ENCODE peak calls at places on chromosomes 4 and X, in ten cellular contexts. One of them, this sample, is unnamed.

GRCh38 chr4:156939801-156940200 is 31.8 kb downstream of the PDGFC start:
- DNase-seq in tibial nerve: no peak
- DNase-seq in astrocyte: no peak
- DNase-seq in PC-9: no peak
- DNase-seq in esophagus squamous epithelium: no peak
- DNase-seq in mucosa of descending colon: no peak
- DNase-seq in GM20000: no peak
- DNase-seq in ascending aorta: no peak
- DNase-seq in fibroblast of mammary gland: peak
- DNase-seq in hepatocyte: no peak
- DNase-seq in this sample: no peak

GRCh38 chr4:89296399-89296798 is 11.2 kb downstream of the GPRIN3 start:
- DNase-seq in tibial nerve: no peak
- DNase-seq in astrocyte: no peak
- DNase-seq in PC-9: no peak
- DNase-seq in esophagus squamous epithelium: no peak
- DNase-seq in mucosa of descending colon: no peak
- DNase-seq in GM20000: no peak
- DNase-seq in ascending aorta: no peak
- DNase-seq in fibroblast of mammary gland: no peak
- DNase-seq in hepatocyte: peak
- DNase-seq in this sample: no peak

GRCh38 chr4:16243285-16243684 is 17.0 kb upstream of the TAPT1 start:
- DNase-seq in tibial nerve: no peak
- DNase-seq in astrocyte: no peak
- DNase-seq in PC-9: no peak
- DNase-seq in esophagus squamous epithelium: no peak
- DNase-seq in mucosa of descending colon: no peak
- DNase-seq in GM20000: no peak
- DNase-seq in ascending aorta: no peak
- DNase-seq in fibroblast of mammary gland: no peak
- DNase-seq in hepatocyte: no peak
- DNase-seq in this sample: no peak

GRCh38 chr4:6824772-6825402 is 42.4 kb downstream of the KIAA0232 start:
- DNase-seq in tibial nerve: no peak
- DNase-seq in astrocyte: no peak
- DNase-seq in PC-9: no peak
- DNase-seq in esophagus squamous epithelium: no peak
- DNase-seq in mucosa of descending colon: no peak
- DNase-seq in GM20000: no peak
- DNase-seq in ascending aorta: no peak
- DNase-seq in fibroblast of mammary gland: no peak
- DNase-seq in hepatocyte: no peak
- DNase-seq in this sample: no peak

GRCh38 chrX:24424948-24425347 is 40.1 kb upstream of the PDK3 start:
- DNase-seq in tibial nerve: peak
- DNase-seq in astrocyte: peak
- DNase-seq in PC-9: no peak
- DNase-seq in esophagus squamous epithelium: no peak
- DNase-seq in mucosa of descending colon: no peak
- DNase-seq in GM20000: no peak
- DNase-seq in ascending aorta: peak
- DNase-seq in fibroblast of mammary gland: peak
- DNase-seq in hepatocyte: peak
- DNase-seq in this sample: no peak

GRCh38 chrX:7083021-7083420 is 64.5 kb upstream of the STS start:
- DNase-seq in tibial nerve: no peak
- DNase-seq in astrocyte: no peak
- DNase-seq in PC-9: no peak
- DNase-seq in esophagus squamous epithelium: no peak
- DNase-seq in mucosa of descending colon: no peak
- DNase-seq in GM20000: no peak
- DNase-seq in ascending aorta: no peak
- DNase-seq in fibroblast of mammary gland: no peak
- DNase-seq in hepatocyte: no peak
- DNase-seq in this sample: no peak

GRCh38 chrX:154488336-154489075 is 1.9 kb downstream of the SLC10A3 start:
- DNase-seq in tibial nerve: no peak
- DNase-seq in astrocyte: no peak
- DNase-seq in PC-9: no peak
- DNase-seq in esophagus squamous epithelium: no peak
- DNase-seq in mucosa of descending colon: no peak
- DNase-seq in GM20000: no peak
- DNase-seq in ascending aorta: no peak
- DNase-seq in fibroblast of mammary gland: no peak
- DNase-seq in hepatocyte: no peak
- DNase-seq in this sample: no peak

GRCh38 chr4:53622739-53623151 is 31.5 kb upstream of the LNX1 start:
- DNase-seq in tibial nerve: no peak
- DNase-seq in astrocyte: peak
- DNase-seq in PC-9: no peak
- DNase-seq in esophagus squamous epithelium: no peak
- DNase-seq in mucosa of descending colon: no peak
- DNase-seq in GM20000: no peak
- DNase-seq in ascending aorta: no peak
- DNase-seq in fibroblast of mammary gland: peak
- DNase-seq in hepatocyte: peak
- DNase-seq in this sample: no peak

GRCh38 chr4:72666910-72667309 is 97.9 kb upstream of the ADAMTS3 start:
- DNase-seq in tibial nerve: no peak
- DNase-seq in astrocyte: no peak
- DNase-seq in PC-9: no peak
- DNase-seq in esophagus squamous epithelium: no peak
- DNase-seq in mucosa of descending colon: peak
- DNase-seq in GM20000: no peak
- DNase-seq in ascending aorta: no peak
- DNase-seq in fibroblast of mammary gland: no peak
- DNase-seq in hepatocyte: no peak
- DNase-seq in this sample: no peak

GRCh38 chr4:154779362-154779947 is 1.6 kb upstream of the RBM46 start:
- DNase-seq in tibial nerve: no peak
- DNase-seq in astrocyte: peak
- DNase-seq in PC-9: no peak
- DNase-seq in esophagus squamous epithelium: no peak
- DNase-seq in mucosa of descending colon: no peak
- DNase-seq in GM20000: peak
- DNase-seq in ascending aorta: no peak
- DNase-seq in fibroblast of mammary gland: peak
- DNase-seq in hepatocyte: peak
- DNase-seq in this sample: no peak

GRCh38 chrX:2541603-2542002 is 40.8 kb upstream of the DHRSX start:
- DNase-seq in tibial nerve: no peak
- DNase-seq in astrocyte: no peak
- DNase-seq in PC-9: no peak
- DNase-seq in esophagus squamous epithelium: no peak
- DNase-seq in mucosa of descending colon: no peak
- DNase-seq in GM20000: no peak
- DNase-seq in ascending aorta: no peak
- DNase-seq in fibroblast of mammary gland: no peak
- DNase-seq in hepatocyte: no peak
- DNase-seq in this sample: no peak

GRCh38 chr4:139921551-139922184 is 232.3 kb downstream of the MAML3 start:
- DNase-seq in tibial nerve: no peak
- DNase-seq in astrocyte: no peak
- DNase-seq in PC-9: no peak
- DNase-seq in esophagus squamous epithelium: no peak
- DNase-seq in mucosa of descending colon: no peak
- DNase-seq in GM20000: no peak
- DNase-seq in ascending aorta: no peak
- DNase-seq in fibroblast of mammary gland: no peak
- DNase-seq in hepatocyte: no peak
- DNase-seq in this sample: no peak

GRCh38 chr4:165461176-165461835 is 82.5 kb downstream of the CPE start:
- DNase-seq in tibial nerve: no peak
- DNase-seq in astrocyte: peak
- DNase-seq in PC-9: no peak
- DNase-seq in esophagus squamous epithelium: no peak
- DNase-seq in mucosa of descending colon: no peak
- DNase-seq in GM20000: no peak
- DNase-seq in ascending aorta: no peak
- DNase-seq in fibroblast of mammary gland: peak
- DNase-seq in hepatocyte: peak
- DNase-seq in this sample: no peak

GRCh38 chrX:8689473-8689872 is 42.5 kb downstream of the ANOS1 start:
- DNase-seq in tibial nerve: no peak
- DNase-seq in astrocyte: no peak
- DNase-seq in PC-9: no peak
- DNase-seq in esophagus squamous epithelium: no peak
- DNase-seq in mucosa of descending colon: no peak
- DNase-seq in GM20000: no peak
- DNase-seq in ascending aorta: no peak
- DNase-seq in fibroblast of mammary gland: no peak
- DNase-seq in hepatocyte: no peak
- DNase-seq in this sample: no peak

GRCh38 chr4:182944484-182945227 is 27.5 kb upstream of the DCTD start:
- DNase-seq in tibial nerve: no peak
- DNase-seq in astrocyte: no peak
- DNase-seq in PC-9: no peak
- DNase-seq in esophagus squamous epithelium: no peak
- DNase-seq in mucosa of descending colon: no peak
- DNase-seq in GM20000: no peak
- DNase-seq in ascending aorta: no peak
- DNase-seq in fibroblast of mammary gland: no peak
- DNase-seq in hepatocyte: no peak
- DNase-seq in this sample: no peak

GRCh38 chr4:148044889-148045352 is 313.0 kb downstream of the ARHGAP10 start:
- DNase-seq in tibial nerve: no peak
- DNase-seq in astrocyte: no peak
- DNase-seq in PC-9: no peak
- DNase-seq in esophagus squamous epithelium: no peak
- DNase-seq in mucosa of descending colon: no peak
- DNase-seq in GM20000: peak
- DNase-seq in ascending aorta: no peak
- DNase-seq in fibroblast of mammary gland: no peak
- DNase-seq in hepatocyte: no peak
- DNase-seq in this sample: peak
- TF ChIP-seq CTCF in tibial nerve: no peak
- TF ChIP-seq CTCF in astrocyte: no peak
- TF ChIP-seq CTCF in PC-9: no peak
- TF ChIP-seq CTCF in esophagus squamous epithelium: no peak
- TF ChIP-seq CTCF in mucosa of descending colon: no peak
- TF ChIP-seq CTCF in GM20000: no peak
- TF ChIP-seq CTCF in ascending aorta: no peak
- TF ChIP-seq CTCF in fibroblast of mammary gland: peak
- TF ChIP-seq CTCF in hepatocyte: peak
- TF ChIP-seq CTCF in this sample: peak

DNA sequence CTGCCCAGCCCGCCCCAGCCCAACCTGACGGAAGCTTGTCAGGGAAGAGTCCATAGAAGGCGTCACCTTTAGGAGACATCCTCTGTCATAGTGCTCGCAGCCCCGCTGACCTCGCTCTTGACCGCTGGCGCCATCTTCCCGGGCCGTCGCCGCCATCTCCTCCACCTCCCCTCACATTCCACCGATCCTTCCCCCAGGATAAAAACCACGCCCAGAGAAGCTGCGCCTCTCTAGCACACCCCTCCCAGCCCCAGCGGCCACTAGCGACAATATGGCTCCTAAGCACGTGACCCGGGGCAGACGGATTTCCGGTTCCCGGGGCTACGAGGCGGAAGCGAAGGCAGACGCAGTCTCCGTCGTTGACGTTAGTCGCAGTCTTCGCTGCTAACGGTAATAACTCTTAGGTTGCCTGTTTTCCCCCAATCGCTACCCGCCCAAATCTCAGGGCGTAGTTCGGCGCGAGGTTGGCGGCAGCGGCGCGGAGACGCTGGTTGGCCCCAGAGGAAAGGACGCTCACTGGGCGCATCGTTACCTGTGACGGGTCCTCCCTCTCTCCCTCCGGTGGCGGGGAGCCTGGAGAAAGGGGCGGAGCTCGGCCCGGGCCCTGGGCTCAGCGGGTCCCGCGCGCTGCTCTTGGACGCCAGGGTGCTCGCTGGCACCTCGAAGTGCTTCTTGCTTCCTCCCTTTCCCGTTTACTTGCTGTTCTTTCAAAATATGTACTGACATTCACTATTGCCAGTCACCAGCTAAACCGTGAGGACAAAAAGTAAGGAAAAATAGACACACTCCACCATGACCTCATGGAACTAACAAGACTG is at the start of the genes RCHY1 and THAP6:
- DNase-seq in tibial nerve: peak
- DNase-seq in astrocyte: peak
- DNase-seq in PC-9: peak
- DNase-seq in esophagus squamous epithelium: peak
- DNase-seq in mucosa of descending colon: peak
- DNase-seq in GM20000: peak
- DNase-seq in ascending aorta: peak
- DNase-seq in fibroblast of mammary gland: peak
- DNase-seq in hepatocyte: peak
- DNase-seq in this sample: peak
- TF ChIP-seq CTCF in tibial nerve: peak
- TF ChIP-seq CTCF in astrocyte: no peak
- TF ChIP-seq CTCF in PC-9: no peak
- TF ChIP-seq CTCF in esophagus squamous epithelium: peak
- TF ChIP-seq CTCF in mucosa of descending colon: no peak
- TF ChIP-seq CTCF in GM20000: no peak
- TF ChIP-seq CTCF in ascending aorta: no peak
- TF ChIP-seq CTCF in fibroblast of mammary gland: no peak
- TF ChIP-seq CTCF in hepatocyte: no peak
- TF ChIP-seq CTCF in this sample: no peak

GRCh38 chr4:3822230-3822947 is 56.2 kb downstream of the ADRA2C start:
- DNase-seq in tibial nerve: no peak
- DNase-seq in astrocyte: no peak
- DNase-seq in PC-9: no peak
- DNase-seq in esophagus squamous epithelium: no peak
- DNase-seq in mucosa of descending colon: peak
- DNase-seq in GM20000: no peak
- DNase-seq in ascending aorta: no peak
- DNase-seq in fibroblast of mammary gland: no peak
- DNase-seq in hepatocyte: peak
- DNase-seq in this sample: no peak
- TF ChIP-seq CTCF in tibial nerve: no peak
- TF ChIP-seq CTCF in astrocyte: no peak
- TF ChIP-seq CTCF in PC-9: no peak
- TF ChIP-seq CTCF in esophagus squamous epithelium: no peak
- TF ChIP-seq CTCF in mucosa of descending colon: no peak
- TF ChIP-seq CTCF in GM20000: no peak
- TF ChIP-seq CTCF in ascending aorta: no peak
- TF ChIP-seq CTCF in fibroblast of mammary gland: no peak
- TF ChIP-seq CTCF in hepatocyte: no peak
- TF ChIP-seq CTCF in this sample: no peak

DNA sequence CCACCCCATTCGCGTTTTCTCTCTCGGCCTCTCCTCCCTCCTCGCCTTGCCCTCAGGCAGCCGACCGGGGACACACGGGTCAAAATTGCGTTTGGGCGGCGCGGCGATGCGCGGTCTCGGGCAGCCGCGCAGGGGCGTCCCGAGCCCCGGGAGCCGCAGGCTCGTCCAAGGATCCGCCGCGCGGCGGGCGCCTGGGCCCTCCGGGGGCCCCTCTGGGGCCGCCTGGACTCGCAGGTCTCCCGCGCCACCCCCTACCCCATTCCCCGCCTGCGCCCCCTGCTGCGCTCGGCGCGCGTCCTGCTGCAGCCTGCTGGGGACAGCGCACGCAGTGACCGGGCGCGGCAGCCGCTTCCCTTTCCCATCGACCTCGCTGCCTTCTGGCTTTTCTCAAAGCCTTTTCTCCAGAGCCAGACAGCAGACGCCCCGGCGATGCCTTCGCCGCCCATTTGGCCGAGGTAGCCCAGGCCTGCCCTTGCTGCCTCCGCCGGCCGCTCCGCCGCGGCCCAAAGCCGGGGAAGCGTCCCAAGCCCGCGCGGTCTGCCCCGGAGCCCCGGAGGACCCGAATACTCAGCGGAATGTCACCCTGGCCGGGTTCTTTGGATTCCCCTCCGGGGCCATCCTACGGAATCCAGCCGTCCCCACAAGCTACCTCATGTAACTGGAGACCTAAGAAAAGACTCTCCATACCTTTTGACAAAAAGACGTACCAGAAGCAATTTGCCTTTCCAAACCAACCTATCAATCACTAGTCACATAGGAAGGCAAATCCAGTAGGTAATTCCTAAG is 16.5 kb downstream of the POU4F2 start:
- DNase-seq in tibial nerve: no peak
- DNase-seq in astrocyte: peak
- DNase-seq in PC-9: no peak
- DNase-seq in esophagus squamous epithelium: no peak
- DNase-seq in mucosa of descending colon: no peak
- DNase-seq in GM20000: no peak
- DNase-seq in ascending aorta: no peak
- DNase-seq in fibroblast of mammary gland: peak
- DNase-seq in hepatocyte: peak
- DNase-seq in this sample: no peak
- TF ChIP-seq CTCF in tibial nerve: no peak
- TF ChIP-seq CTCF in astrocyte: no peak
- TF ChIP-seq CTCF in PC-9: no peak
- TF ChIP-seq CTCF in esophagus squamous epithelium: no peak
- TF ChIP-seq CTCF in mucosa of descending colon: no peak
- TF ChIP-seq CTCF in GM20000: no peak
- TF ChIP-seq CTCF in ascending aorta: no peak
- TF ChIP-seq CTCF in fibroblast of mammary gland: no peak
- TF ChIP-seq CTCF in hepatocyte: peak
- TF ChIP-seq CTCF in this sample: no peak